ENCODE peak calls at places on chromosomes 3 and 15, in eight cellular contexts. K is activated CD4-positive, CD25-positive, alpha-beta regulatory T cell; U is fibroblast of the conjunctiva; R is ecto neural progenitor cell; D is skeletal muscle cell; B is fibroblast of lung; O is T-cell; H is small intestine. Q is an unnamed sample.

GRCh38 chr3:16723994-16724393 is 118.8 kb upstream of the DAZL start:
- DNase-seq in K (no peak), U (no peak), R (no peak), D (no peak), B (no peak), O (peak; percentile 6), H (no peak), Q (peak; percentile 27)

GRCh38 chr3:143118630-143119008 is 952 bp upstream of the CHST2 start:
- DNase-seq in K (no peak), U (no peak), R (no peak), D (no peak), B (no peak), O (no peak), H (no peak), Q (no peak)

GRCh38 chr15:101320501-101321052 is 25.5 kb upstream of the SNRPA1 start:
- DNase-seq in K (peak; percentile 32), U (no peak), R (no peak), D (peak; percentile 23), B (peak; percentile 40), O (peak; percentile 67), H (peak; percentile 41), Q (no peak)

GRCh38 chr3:124351430-124352142 is 359.7 kb upstream of the ROPN1 start:
- DNase-seq in K (no peak), U (peak; percentile 26), R (peak; percentile 60), D (no peak), B (peak; percentile 80), O (no peak), H (peak; percentile 66), Q (peak; percentile 70)

GRCh38 chr3:100001514-100002270 is 112.6 kb downstream of the FILIP1L start:
- DNase-seq in K (no peak), U (no peak), R (no peak), D (no peak), B (no peak), O (no peak), H (peak; percentile 14), Q (peak; percentile 68)

GRCh38 chr3:183087184-183087583 is 12.1 kb downstream of the MCCC1 start:
- DNase-seq in K (no peak), U (no peak), R (no peak), D (no peak), B (no peak), O (no peak), H (no peak), Q (no peak)

GRCh38 chr3:150410311-150411105 is 2.4 kb downstream of the TSC22D2 start:
- DNase-seq in K (no peak), U (no peak), R (peak; percentile 60), D (no peak), B (no peak), O (peak; percentile 10), H (peak; percentile 44), Q (peak; percentile 69)

GRCh38 chr3:143974181-143974876 is 2.7 kb downstream of the DIPK2A start:
- DNase-seq in K (no peak), U (no peak), R (no peak), D (no peak), B (peak; percentile 26), O (no peak), H (no peak), Q (no peak)

GRCh38 chr3:115239717-115240116 is 92.6 kb upstream of the ZBTB20 start:
- DNase-seq in K (no peak), U (peak; percentile 60), R (no peak), D (peak; percentile 99), B (peak; percentile 87), O (no peak), H (peak; percentile 21), Q (peak; percentile 43)

GRCh38 chr3:70180664-70181063 is 131.8 kb downstream of the MDFIC2 start:
- DNase-seq in K (no peak), U (no peak), R (no peak), D (no peak), B (no peak), O (no peak), H (no peak), Q (no peak)

GRCh38 chr3:96814581-96815567 is at the start of gene EPHA6:
- DNase-seq in K (no peak), U (no peak), R (no peak), D (no peak), B (no peak), O (no peak), H (no peak), Q (no peak)

GRCh38 chr3:177337548-177338331 is 140.5 kb upstream of the TBL1XR1 start:
- DNase-seq in K (peak; percentile 9), U (peak; percentile 85), R (no peak), D (peak; percentile 91), B (peak; percentile 84), O (no peak), H (peak; percentile 75), Q (no peak)

GRCh38 chr3:9787714-9788113 is 4.6 kb downstream of the TADA3 start:
- DNase-seq in K (no peak), U (no peak), R (no peak), D (no peak), B (no peak), O (no peak), H (no peak), Q (no peak)

Q was measured in HT-29.